ENCODE peak calls at places on chromosome 7, in six cellular contexts. H, P, A, T, K and U are unnamed samples.

GRCh38 chr7:66310620-66311019 is 105.5 kb downstream of the TPST1 start:
- DNase-seq in T (no peak), H (no peak), A (no peak), P (no peak), K (no peak), U (no peak)

GRCh38 chr7:148503900-148504487 is 86.6 kb upstream of the C7orf33 start:
- DNase-seq in A (peak; percentile 16), H (no peak), T (peak; percentile 33), K (no peak), P (no peak), U (peak; percentile 36)

GRCh38 chr7:64875658-64876406 is 27.2 kb upstream of the ZNF273 start:
- DNase-seq in T (no peak), A (no peak), H (no peak), P (no peak), K (no peak), U (no peak)

GRCh38 chr7:11294965-11295364 is 321.3 kb downstream of the PHF14 start:
- DNase-seq in P (no peak), K (no peak), A (peak; percentile 2), H (no peak), T (no peak), U (no peak)

GRCh38 chr7:47697533-47697932 is 115.6 kb upstream of the TNS3 start:
- DNase-seq in K (no peak), T (no peak), A (no peak), P (no peak), H (no peak), U (no peak)

GRCh38 chr7:4220011-4220410 is 462.1 kb upstream of the FOXK1 start:
- DNase-seq in H (no peak), A (no peak), K (no peak), P (no peak), T (no peak), U (no peak)

GRCh38 chr7:157555308-157555707 is 218.5 kb downstream of the DNAJB6 start:
- DNase-seq in T (no peak), K (no peak), H (no peak), A (no peak), P (no peak), U (peak; percentile 55)

GRCh38 chr7:122453432-122453831 is 148.9 kb upstream of the FEZF1 start:
- DNase-seq in P (no peak), T (no peak), H (no peak), K (no peak), A (no peak), U (no peak)

GRCh38 chr7:100694196-100694745 is at the start of gene GIGYF1:
- DNase-seq in T (peak; percentile 47), P (peak; percentile 49), K (peak; percentile 75), A (peak; percentile 72), H (peak; percentile 47), U (peak; percentile 36)

GRCh38 chr7:27046854-27047549 is 48.8 kb downstream of the HOXA1 start:
- DNase-seq in H (no peak), T (peak; percentile 46), P (no peak), A (no peak), K (no peak), U (peak; percentile 79)